ENCODE peak calls at places on chromosome 1, in seven cellular contexts. V is caudate nucleus, P is RWPE1, Q is neuronal stem cell, R is spleen, J is right cardiac atrium, N is upper lobe of right lung. F is an unnamed sample.

GRCh38 chr1:223233410-223234163 is 90.5 kb upstream of the TLR5 start:
- DNase-seq in J (peak), P (peak), N (no peak), Q (no peak), R (peak), V (peak), F (no peak)

GRCh38 chr1:223770621-223771315 is 58.4 kb downstream of the CAPN2 start:
- DNase-seq in P (no peak), R (no peak), J (no peak), N (no peak), V (no peak), Q (no peak), F (no peak)

GRCh38 chr1:53559854-53560571 is 100.8 kb downstream of the DMRTB1 start:
- DNase-seq in J (no peak), N (peak), V (no peak), R (no peak), P (no peak), Q (no peak), F (no peak)

GRCh38 chr1:178143730-178144343 is 49.9 kb downstream of the RASAL2 start:
- DNase-seq in J (no peak), R (no peak), N (no peak), P (no peak), Q (no peak), V (no peak), F (no peak)

GRCh38 chr1:27555700-27556424 is 48.1 kb downstream of the AHDC1 start:
- DNase-seq in N (no peak), R (peak), Q (no peak), J (peak), V (no peak), P (no peak), F (no peak)

GRCh38 chr1:35707253-35708178 is 11.2 kb downstream of the C1orf216 start:
- DNase-seq in J (no peak), P (peak), V (peak), N (no peak), Q (peak), R (no peak), F (no peak)

GRCh38 chr1:41368384-41368783 is 7.2 kb downstream of the FOXO6 start:
- DNase-seq in V (no peak), R (no peak), J (no peak), Q (no peak), P (no peak), N (no peak), F (no peak)

GRCh38 chr1:2247760-2248126 is 19.6 kb downstream of the SKI start:
- DNase-seq in Q (no peak), R (peak), P (no peak), J (no peak), N (no peak), V (no peak), F (no peak)

GRCh38 chr1:177586429-177586828 is 383.4 kb downstream of the SEC16B start:
- DNase-seq in P (peak), J (no peak), V (no peak), N (no peak), Q (no peak), R (no peak), F (no peak)

GRCh38 chr1:244171241-244171985 is 120.3 kb downstream of the ZBTB18 start:
- DNase-seq in P (no peak), J (no peak), R (no peak), Q (no peak), V (no peak), N (no peak), F (peak)

GRCh38 chr1:228804640-228805413 is 69.5 kb downstream of the RHOU start:
- DNase-seq in J (no peak), N (no peak), R (no peak), V (no peak), Q (no peak), P (no peak), F (no peak)

GRCh38 chr1:179353546-179353945 is 12.2 kb upstream of the AXDND1 start:
- DNase-seq in N (no peak), Q (no peak), R (no peak), V (no peak), J (peak), P (peak), F (no peak)

GRCh38 chr1:233460692-233461091 is 133.2 kb downstream of the MAP3K21 start:
- DNase-seq in V (no peak), Q (no peak), R (no peak), N (no peak), J (no peak), P (no peak), F (no peak)
- H3K27ac ChIP-seq in V (no peak), Q (no peak), R (no peak), N (no peak), J (no peak), P (no peak), F (no peak)

GRCh38 chr1:61163355-61163754 is 81.0 kb downstream of the NFIA start:
- DNase-seq in R (no peak), J (no peak), P (no peak), V (no peak), Q (no peak), N (no peak), F (no peak)
- H3K27ac ChIP-seq in R (no peak), J (no peak), P (no peak), V (no peak), Q (no peak), N (no peak), F (no peak)

DNA sequence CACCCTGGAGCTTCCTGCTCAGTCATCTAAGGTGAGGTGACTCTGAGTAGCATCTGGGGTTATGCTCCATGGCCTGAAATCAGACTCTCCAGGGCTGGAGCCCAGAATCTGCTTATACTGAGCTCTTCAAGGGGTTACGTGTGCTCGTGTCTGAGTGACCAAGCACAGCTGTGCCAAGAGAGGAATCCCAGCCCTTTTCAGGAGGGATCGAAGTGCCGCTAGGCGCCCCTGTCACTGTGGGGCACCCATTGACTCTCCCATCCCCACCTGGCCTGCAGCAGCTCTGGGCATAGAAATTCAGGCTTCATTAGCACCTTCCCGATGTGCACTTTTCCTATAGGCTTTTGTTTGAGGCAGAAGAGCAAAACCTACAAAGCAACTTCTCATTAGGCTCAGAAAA is 13.8 kb downstream of the VASH2 start:
- DNase-seq in Q (no peak), J (no peak), V (no peak), P (no peak), N (no peak), R (no peak), F (no peak)
- H3K27ac ChIP-seq in Q (no peak), J (no peak), V (no peak), P (no peak), N (no peak), R (no peak), F (no peak)

DNA sequence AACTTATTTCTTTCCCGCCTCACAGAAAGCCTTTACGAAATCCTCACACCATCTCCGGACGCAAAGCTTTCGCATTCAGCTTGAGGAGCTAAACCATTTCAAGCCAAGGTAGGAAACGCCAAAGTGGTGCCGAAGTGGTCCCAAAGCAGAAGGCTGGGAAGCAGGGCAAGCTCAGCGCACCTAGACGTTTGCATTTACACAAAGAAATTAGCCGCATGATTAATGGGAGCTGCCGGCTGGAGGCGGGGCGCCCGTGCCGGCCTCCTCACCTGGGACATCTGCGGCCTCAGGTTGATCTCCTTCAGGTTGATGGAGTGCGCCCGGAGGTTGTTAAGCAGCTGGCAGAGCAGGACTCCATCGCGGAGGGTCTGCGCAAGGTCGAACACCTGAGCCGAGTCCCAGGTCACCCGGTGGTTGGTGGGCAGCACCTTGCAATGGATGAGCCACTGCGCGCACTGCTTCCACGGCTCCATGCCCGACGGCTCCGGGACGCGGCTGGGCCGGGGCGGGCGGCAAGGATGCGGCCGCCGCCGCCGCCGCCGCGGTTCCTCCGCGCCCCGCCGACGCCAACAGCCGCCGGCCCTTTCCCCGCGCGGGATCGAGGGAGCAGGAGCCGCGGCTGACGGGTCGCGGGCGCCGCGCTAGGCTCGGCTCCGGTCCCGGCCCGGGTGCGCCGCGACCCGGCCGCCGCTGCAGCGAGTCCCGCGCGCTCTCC is 426 bp downstream of the VAV3 start:
- DNase-seq in N (peak), R (peak), J (no peak), Q (peak), V (peak), P (peak), F (no peak)
- H3K27ac ChIP-seq in N (peak), R (peak), J (peak), Q (no peak), V (no peak), P (no peak), F (no peak)

DNA sequence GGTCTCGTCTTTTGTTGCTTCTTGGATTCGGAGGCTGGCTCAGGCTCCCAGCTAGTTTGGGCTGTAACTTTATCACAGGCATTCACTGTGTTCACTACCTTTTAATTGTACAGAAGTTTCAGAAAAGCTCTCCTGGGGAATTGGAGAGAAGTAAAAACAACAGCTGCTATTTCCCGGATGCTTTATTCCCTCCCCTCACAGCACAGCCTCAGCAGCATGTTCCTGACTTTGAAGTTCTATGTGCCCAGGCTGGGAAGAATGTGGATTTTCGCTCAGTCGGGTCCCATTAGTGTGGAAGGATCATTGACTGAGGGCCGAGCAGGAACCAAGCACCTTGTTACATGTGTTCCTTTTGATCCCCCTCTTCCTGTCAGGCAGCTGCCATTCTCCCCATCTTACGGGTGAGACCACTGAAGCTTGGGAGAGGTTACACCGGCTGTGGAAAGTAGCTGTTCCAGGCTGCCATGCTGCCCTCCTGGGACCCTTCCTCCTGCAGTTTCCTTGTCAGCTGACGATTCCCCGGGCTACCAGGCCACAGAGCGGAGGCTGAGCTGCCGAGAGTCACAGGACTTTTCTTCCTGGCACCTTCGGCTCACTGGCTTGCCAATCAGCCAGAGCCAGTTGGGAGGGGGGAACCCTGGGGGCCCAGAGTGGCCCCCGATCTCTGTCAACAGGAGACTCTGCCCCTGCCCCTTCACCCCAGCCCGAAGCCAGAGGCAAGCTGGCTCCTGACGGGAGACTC is 223.2 kb upstream of the TMEM51 start:
- DNase-seq in P (no peak), Q (no peak), R (no peak), V (no peak), N (no peak), J (no peak), F (peak)
- H3K27ac ChIP-seq in P (no peak), Q (no peak), R (peak), V (peak), N (no peak), J (no peak), F (no peak)

DNA sequence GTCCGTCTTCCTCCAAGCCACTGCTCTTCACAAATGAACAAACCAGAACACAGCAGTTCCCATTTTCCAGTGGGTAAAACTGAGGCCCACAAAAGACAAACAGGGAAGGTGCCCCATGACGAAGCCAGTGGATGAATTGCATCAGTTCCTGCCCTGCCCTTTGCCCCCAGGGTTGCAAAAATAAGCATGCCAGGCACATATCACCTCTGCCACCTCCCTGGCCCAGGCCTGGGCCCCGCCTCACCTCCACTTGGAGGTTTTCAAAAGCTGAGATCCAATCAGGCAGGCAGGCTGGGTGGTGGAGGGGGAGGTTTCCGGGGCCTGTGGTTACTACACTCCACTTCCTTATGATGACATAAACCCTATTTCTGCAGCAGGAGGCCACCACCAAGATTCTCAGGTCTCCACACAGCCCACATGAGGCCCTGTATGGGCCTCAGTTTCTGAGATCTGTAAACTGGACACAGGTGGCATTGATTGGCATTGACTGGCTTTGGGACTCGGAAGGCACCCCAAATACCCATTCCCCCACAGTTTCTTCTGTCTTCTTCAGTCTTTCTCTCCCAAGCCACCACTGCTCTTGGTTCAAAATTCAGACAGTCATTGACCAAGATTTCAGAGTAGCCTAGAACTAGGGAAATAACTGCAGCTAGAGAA is 4.1 kb downstream of the KIF21B start:
- DNase-seq in Q (no peak), V (no peak), N (peak), P (peak), J (peak), R (peak), F (peak)
- H3K27ac ChIP-seq in Q (no peak), V (peak), N (peak), P (peak), J (no peak), R (peak), F (no peak)

GRCh38 chr1:20325407-20325737 is 34.7 kb downstream of the VWA5B1 start:
- DNase-seq in R (no peak), P (no peak), J (no peak), Q (no peak), V (no peak), N (no peak), F (no peak)

GRCh38 chr1:20323613-20323920 is 32.9 kb downstream of the VWA5B1 start:
- DNase-seq in R (no peak), J (no peak), P (no peak), N (no peak), Q (no peak), V (no peak), F (no peak)

GRCh38 chr1:20325844-20326323 is 35.2 kb downstream of the VWA5B1 start:
- DNase-seq in P (no peak), N (peak), Q (no peak), J (no peak), R (no peak), V (no peak), F (no peak)

GRCh38 chr1:20322825-20323612 is 32.3 kb downstream of the VWA5B1 start:
- DNase-seq in N (peak), R (peak), V (no peak), J (no peak), P (peak), Q (no peak), F (no peak)

DNA sequence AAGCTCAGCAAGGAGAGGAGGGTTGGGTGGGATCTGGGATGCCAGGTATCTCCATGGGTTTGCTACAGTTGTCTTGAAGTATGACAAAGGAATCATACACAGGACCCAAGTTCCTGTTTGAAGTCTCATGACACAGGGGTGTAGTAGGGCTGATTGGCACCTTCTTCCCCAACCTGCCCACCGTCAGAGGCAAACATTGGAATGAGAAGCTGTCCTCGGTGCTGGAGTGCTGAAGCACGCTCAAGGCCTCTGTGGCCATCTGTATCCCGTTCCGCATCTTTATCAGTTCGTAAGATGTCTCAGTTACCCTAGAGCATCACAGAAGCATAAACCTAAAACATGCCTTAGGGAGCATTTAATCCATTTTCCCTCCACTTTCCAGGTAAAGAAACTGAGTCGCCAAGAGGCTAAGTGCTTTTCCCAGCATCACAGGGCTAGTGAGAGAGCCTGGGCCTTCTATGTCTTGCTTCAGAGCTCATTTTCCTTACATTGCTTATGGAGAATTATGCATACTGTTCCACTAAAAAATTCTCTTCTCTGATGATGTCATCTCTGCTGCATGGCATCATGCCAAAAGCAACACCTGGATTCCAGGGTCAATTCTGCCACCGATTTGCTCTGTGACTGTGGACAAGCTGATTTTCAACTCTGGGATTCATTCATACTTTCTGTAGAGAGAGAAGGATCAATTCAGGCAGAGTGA is 34.2 kb downstream of the VWA5B1 start:
- DNase-seq in R (peak), J (no peak), N (peak), V (no peak), P (no peak), Q (no peak), F (no peak)
- H3K27ac ChIP-seq in R (no peak), J (no peak), N (peak), V (no peak), P (no peak), Q (no peak), F (no peak)

GRCh38 chr1:225631041-225631663 is 21.8 kb downstream of the ENAH start:
- DNase-seq in J (no peak), Q (no peak), P (no peak), V (no peak), R (no peak), N (no peak), F (no peak)
- H3K27ac ChIP-seq in J (no peak), Q (no peak), P (no peak), V (no peak), R (no peak), N (no peak), F (no peak)